ENCODE peak calls at places on chromosomes 12 and 14, in eight cellular contexts. Z is NCI-H1930; E is BJ; K is HCEC 1CT; S is NCI-H1092; H is activated CD8-positive, alpha-beta memory T cell treated with anti-CD3 and anti-CD28 coated beads, Interleukin-2, amount 10 ng/mL, durations not matched to agents 7 days and 5 days; R is sciatic nerve; C is HS-5. O is an unnamed sample.

GRCh38 chr14:75088566-75089373 is 19.3 kb downstream of the ZC2HC1C start:
- DNase-seq in H (peak), S (peak), Z (peak), E (no peak), C (no peak), K (peak), R (no peak), O (no peak)

GRCh38 chr12:88325076-88325827 is 183.1 kb downstream of the TMTC3 start:
- DNase-seq in S (no peak), H (no peak), Z (no peak), E (peak), C (peak), K (peak), R (no peak), O (no peak)

GRCh38 chr12:70854138-70854537 is 66.4 kb downstream of the PTPRR start:
- DNase-seq in C (no peak), S (no peak), Z (no peak), E (no peak), K (peak), H (no peak), R (no peak), O (no peak)

GRCh38 chr12:19138551-19139344 is 9.2 kb downstream of the PLEKHA5 start:
- DNase-seq in H (no peak), E (peak), C (no peak), R (no peak), K (no peak), S (no peak), Z (no peak), O (no peak)

GRCh38 chr14:52061380-52061779 is 7.5 kb downstream of the NID2 start:
- DNase-seq in Z (no peak), C (no peak), K (no peak), H (no peak), S (no peak), R (no peak), E (no peak), O (no peak)

GRCh38 chr14:106665814-106666213 is 1139.4 kb downstream of the TMEM121 start:
- DNase-seq in C (no peak), E (no peak), H (no peak), R (no peak), Z (no peak), K (no peak), S (no peak), O (no peak)

GRCh38 chr12:96454396-96454795 is 35.0 kb upstream of the CFAP54 start:
- DNase-seq in C (no peak), R (no peak), H (no peak), Z (no peak), K (no peak), S (no peak), E (no peak), O (no peak)

GRCh38 chr14:100529561-100530031 is 57.6 kb downstream of the BEGAIN start:
- DNase-seq in H (no peak), S (no peak), Z (no peak), K (no peak), E (no peak), R (no peak), C (no peak), O (peak)

GRCh38 chr12:107461222-107461980 is 224.2 kb upstream of the PWP1 start:
- DNase-seq in S (peak), C (peak), K (no peak), H (no peak), E (peak), R (no peak), Z (no peak), O (no peak)

GRCh38 chr14:49139593-49139992 is 446.6 kb downstream of the RPS29 start:
- DNase-seq in H (no peak), R (no peak), E (no peak), C (no peak), S (no peak), Z (no peak), K (no peak), O (no peak)

O was measured in 8988T.